ENCODE peak calls at places on chromosomes 2 and 18, in eight cellular contexts. Q is IMR-90, M is neural crest cell, C is fibroblast of the aortic adventitia, E is tibial nerve, D is AG09309, F is WTC11, N is choroid plexus epithelial cell. R is an unnamed sample.
A peak's percentile ranks its signal among the peaks of the same experiment; 100 is the strongest.

GRCh38 chr2:165893556-165893955 is 60.0 kb downstream of the TTC21B start:
- DNase-seq in Q (no peak), M (no peak), C (no peak), E (no peak), D (no peak), F (no peak), N (no peak), R (no peak)

GRCh38 chr18:6284300-6284699 is 130.4 kb downstream of the L3MBTL4 start:
- DNase-seq in Q (no peak), M (no peak), C (no peak), E (no peak), D (no peak), F (no peak), N (no peak), R (no peak)

GRCh38 chr2:59206361-59206760 is 965.2 kb upstream of the FANCL start:
- DNase-seq in Q (no peak), M (no peak), C (no peak), E (no peak), D (no peak), F (no peak), N (no peak), R (no peak)

GRCh38 chr18:39751161-39751560 is 2185.6 kb upstream of the CELF4 start:
- DNase-seq in Q (peak; percentile 24), M (no peak), C (peak; percentile 26), E (no peak), D (no peak), F (no peak), N (peak; percentile 73), R (no peak)

GRCh38 chr2:55761526-55761925 is 67.9 kb upstream of the PNPT1 start:
- DNase-seq in Q (peak; percentile 23), M (no peak), C (peak; percentile 62), E (peak; percentile 9), D (peak; percentile 58), F (no peak), N (peak; percentile 87), R (no peak)

GRCh38 chr2:10863837-10864236 is 47.9 kb upstream of the KCNF1 start:
- DNase-seq in Q (peak; percentile 44), M (no peak), C (no peak), E (no peak), D (no peak), F (no peak), N (no peak), R (no peak)

GRCh38 chr2:73197579-73197978 is 4.8 kb upstream of the NOTO start:
- DNase-seq in Q (no peak), M (no peak), C (no peak), E (no peak), D (no peak), F (no peak), N (no peak), R (no peak)

GRCh38 chr18:36652503-36652902 is 176.3 kb downstream of the TPGS2 start:
- DNase-seq in Q (no peak), M (no peak), C (no peak), E (no peak), D (no peak), F (no peak), N (no peak), R (no peak)

GRCh38 chr18:61771861-61772260 is 120.9 kb downstream of the RNF152 start:
- DNase-seq in Q (no peak), M (no peak), C (no peak), E (no peak), D (no peak), F (no peak), N (no peak), R (no peak)

GRCh38 chr2:203733683-203734082 is 27.2 kb downstream of the CD28 start:
- DNase-seq in Q (no peak), M (no peak), C (no peak), E (no peak), D (no peak), F (no peak), N (no peak), R (no peak)

GRCh38 chr2:81481242-81481993 is 1176.9 kb upstream of the LRRTM1 start:
- DNase-seq in Q (no peak), M (no peak), C (no peak), E (no peak), D (no peak), F (peak; percentile 13), N (no peak), R (peak; percentile 28)

GRCh38 chr2:168198476-168199192 is 48.8 kb downstream of the STK39 start:
- DNase-seq in Q (peak; percentile 76), M (no peak), C (peak; percentile 64), E (no peak), D (peak; percentile 28), F (no peak), N (peak; percentile 55), R (no peak)

GRCh38 chr2:11941201-11942041 is 195.0 kb downstream of the LPIN1 start:
- DNase-seq in Q (no peak), M (no peak), C (no peak), E (no peak), D (no peak), F (no peak), N (no peak), R (no peak)

GRCh38 chr2:126385983-126386382 is 270.0 kb upstream of the GYPC start:
- DNase-seq in Q (no peak), M (no peak), C (no peak), E (no peak), D (no peak), F (no peak), N (no peak), R (no peak)

GRCh38 chr2:161954103-161954502 is 119.9 kb downstream of the DPP4 start:
- DNase-seq in Q (no peak), M (no peak), C (no peak), E (no peak), D (no peak), F (no peak), N (peak; percentile 6), R (no peak)

GRCh38 chr2:12202702-12203101 is 456.3 kb downstream of the LPIN1 start:
- DNase-seq in Q (peak; percentile 42), M (no peak), C (peak; percentile 14), E (peak; percentile 13), D (no peak), F (no peak), N (peak; percentile 78), R (no peak)

GRCh38 chr18:61602836-61603235 is 269.6 kb downstream of the CDH20 start:
- DNase-seq in Q (peak; percentile 60), M (no peak), C (no peak), E (no peak), D (no peak), F (no peak), N (no peak), R (no peak)

GRCh38 chr18:54961016-54961423 is 1.8 kb upstream of the CCDC68 start:
- DNase-seq in Q (peak; percentile 88), M (no peak), C (no peak), E (no peak), D (no peak), F (no peak), N (peak; percentile 76), R (no peak)

GRCh38 chr18:7417742-7418141 is 149.4 kb upstream of the PTPRM start:
- DNase-seq in Q (no peak), M (no peak), C (no peak), E (no peak), D (no peak), F (no peak), N (peak; percentile 61), R (no peak)

GRCh38 chr2:27087823-27088410 is 1.3 kb downstream of the KHK start:
- DNase-seq in Q (no peak), M (no peak), C (no peak), E (no peak), D (no peak), F (no peak), N (no peak), R (no peak)

GRCh38 chr2:27085062-27085669 is 1.4 kb upstream of the KHK start:
- DNase-seq in Q (no peak), M (no peak), C (no peak), E (no peak), D (no peak), F (no peak), N (no peak), R (no peak)

GRCh38 chr2:27086090-27086721 is 366 bp upstream of the KHK start:
- DNase-seq in Q (peak; percentile 86), M (peak; percentile 100), C (peak; percentile 85), E (peak; percentile 93), D (peak; percentile 44), F (peak; percentile 97), N (peak; percentile 93), R (peak; percentile 98)

GRCh38 chr2:27085670-27086089 is 892 bp upstream of the KHK start:
- DNase-seq in Q (peak; percentile 45), M (peak; percentile 43), C (peak; percentile 69), E (peak; percentile 64), D (no peak), F (peak; percentile 61), N (peak; percentile 63), R (peak; percentile 69)

GRCh38 chr2:27086722-27087446 is at the start of gene KHK:
- DNase-seq in Q (no peak), M (peak; percentile 25), C (no peak), E (no peak), D (no peak), F (peak; percentile 67), N (no peak), R (peak; percentile 88)
- TF ChIP-seq CTCF in Q (no peak), M (no peak), C (no peak), E (no peak), D (no peak), F (peak; percentile 36), N (no peak), R (no peak)

GRCh38 chr18:71743634-71744033 is 800.5 kb downstream of the CBLN2 start:
- DNase-seq in Q (no peak), M (no peak), C (no peak), E (no peak), D (no peak), F (no peak), N (no peak), R (no peak)
- TF ChIP-seq CTCF in Q (no peak), M (no peak), C (no peak), E (no peak), D (no peak), F (no peak), N (no peak), R (no peak)

GRCh38 chr2:196598846-196599245 is 40.7 kb upstream of the CCDC150 start:
- DNase-seq in Q (peak; percentile 68), M (no peak), C (peak; percentile 49), E (no peak), D (no peak), F (no peak), N (no peak), R (no peak)

GRCh38 chr2:196606516-196606915 is 33.0 kb upstream of the CCDC150 start:
- DNase-seq in Q (no peak), M (no peak), C (peak; percentile 35), E (no peak), D (no peak), F (no peak), N (no peak), R (no peak)

GRCh38 chr2:196597531-196597930 is 42.0 kb upstream of the CCDC150 start:
- DNase-seq in Q (peak; percentile 20), M (no peak), C (no peak), E (no peak), D (no peak), F (no peak), N (no peak), R (no peak)

GRCh38 chr2:196598412-196598811 is 41.1 kb upstream of the CCDC150 start:
- DNase-seq in Q (no peak), M (no peak), C (no peak), E (no peak), D (no peak), F (no peak), N (no peak), R (no peak)

GRCh38 chr2:196601430-196602306 is 37.8 kb upstream of the CCDC150 start:
- DNase-seq in Q (peak; percentile 97), M (no peak), C (peak; percentile 94), E (no peak), D (peak; percentile 92), F (no peak), N (peak; percentile 94), R (no peak)
- TF ChIP-seq CTCF in Q (no peak), M (no peak), C (peak; percentile 21), E (no peak), D (peak; percentile 18), F (no peak), N (peak; percentile 30), R (no peak)

GRCh38 chr18:63850010-63850409 is 37.5 kb upstream of the SERPINB2 start:
- DNase-seq in Q (peak; percentile 31), M (peak; percentile 35), C (peak; percentile 30), E (no peak), D (no peak), F (peak; percentile 56), N (peak; percentile 51), R (no peak)
- TF ChIP-seq CTCF in Q (peak; percentile 53), M (peak; percentile 65), C (peak; percentile 53), E (no peak), D (peak; percentile 72), F (no peak), N (peak; percentile 79), R (peak; percentile 19)